ENCODE peak calls at places on chromosome 18, in four cellular contexts. One of them, this sample, is unnamed.

GRCh38 chr18:47745227-47745626 is 185.2 kb downstream of the SMAD2 start:
- DNase-seq in A549: no peak
- DNase-seq in K562: no peak
- DNase-seq in endothelial cell of umbilical vein: no peak
- DNase-seq in this sample: no peak

GRCh38 chr18:57437782-57438668 is 2.9 kb downstream of the ONECUT2 start:
- DNase-seq in A549: peak
- DNase-seq in K562: no peak
- DNase-seq in endothelial cell of umbilical vein: peak
- DNase-seq in this sample: peak

GRCh38 chr18:22778996-22779395 is 154.1 kb upstream of the RBBP8 start:
- DNase-seq in A549: no peak
- DNase-seq in K562: no peak
- DNase-seq in endothelial cell of umbilical vein: no peak
- DNase-seq in this sample: no peak

GRCh38 chr18:55500316-55501086 is 87.5 kb downstream of the TCF4 start:
- DNase-seq in A549: no peak
- DNase-seq in K562: no peak
- DNase-seq in endothelial cell of umbilical vein: peak
- DNase-seq in this sample: no peak

GRCh38 chr18:60064271-60064670 is 164.5 kb downstream of the PMAIP1 start:
- DNase-seq in A549: no peak
- DNase-seq in K562: no peak
- DNase-seq in endothelial cell of umbilical vein: no peak
- DNase-seq in this sample: no peak

GRCh38 chr18:77127769-77128671 is 4.6 kb downstream of the MBP start:
- DNase-seq in A549: no peak
- DNase-seq in K562: no peak
- DNase-seq in endothelial cell of umbilical vein: no peak
- DNase-seq in this sample: peak

GRCh38 chr18:14025306-14025940 is 106.8 kb downstream of the ZNF519 start:
- DNase-seq in A549: no peak
- DNase-seq in K562: no peak
- DNase-seq in endothelial cell of umbilical vein: no peak
- DNase-seq in this sample: no peak

GRCh38 chr18:69469444-69469919 is 68.8 kb downstream of the DOK6 start:
- DNase-seq in A549: peak
- DNase-seq in K562: peak
- DNase-seq in endothelial cell of umbilical vein: no peak
- DNase-seq in this sample: peak

GRCh38 chr18:60279394-60279793 is 93.2 kb downstream of the MC4R start:
- DNase-seq in A549: no peak
- DNase-seq in K562: no peak
- DNase-seq in endothelial cell of umbilical vein: no peak
- DNase-seq in this sample: no peak

GRCh38 chr18:36590621-36591580 is 237.9 kb downstream of the TPGS2 start:
- DNase-seq in A549: no peak
- DNase-seq in K562: no peak
- DNase-seq in endothelial cell of umbilical vein: no peak
- DNase-seq in this sample: no peak

GRCh38 chr18:9629709-9630108 is 15.3 kb upstream of the PPP4R1 start:
- DNase-seq in A549: no peak
- DNase-seq in K562: no peak
- DNase-seq in endothelial cell of umbilical vein: no peak
- DNase-seq in this sample: peak

GRCh38 chr18:63997606-63998005 is 27.7 kb downstream of the SERPINB8 start:
- DNase-seq in A549: no peak
- DNase-seq in K562: no peak
- DNase-seq in endothelial cell of umbilical vein: no peak
- DNase-seq in this sample: no peak

GRCh38 chr18:28961669-28962228 is 784.8 kb upstream of the CDH2 start:
- DNase-seq in A549: peak
- DNase-seq in K562: no peak
- DNase-seq in endothelial cell of umbilical vein: peak
- DNase-seq in this sample: peak
- TF ChIP-seq CTCF in A549: peak
- TF ChIP-seq CTCF in K562: peak
- TF ChIP-seq CTCF in endothelial cell of umbilical vein: peak
- TF ChIP-seq CTCF in this sample: peak

GRCh38 chr18:24397694-24398365 is at the start of gene OSBPL1A:
- DNase-seq in A549: peak
- DNase-seq in K562: peak
- DNase-seq in endothelial cell of umbilical vein: peak
- DNase-seq in this sample: peak
- TF ChIP-seq POLR2A in A549: peak
- TF ChIP-seq POLR2A in K562: no peak
- TF ChIP-seq POLR2A in endothelial cell of umbilical vein: peak
- TF ChIP-seq POLR2A in this sample: peak

GRCh38 chr18:35458677-35459441 is 38.9 kb downstream of the INO80C start:
- DNase-seq in A549: peak
- DNase-seq in K562: peak
- DNase-seq in endothelial cell of umbilical vein: peak
- DNase-seq in this sample: no peak

GRCh38 chr18:35463050-35463449 is 34.7 kb downstream of the INO80C start:
- DNase-seq in A549: no peak
- DNase-seq in K562: no peak
- DNase-seq in endothelial cell of umbilical vein: peak
- DNase-seq in this sample: no peak

GRCh38 chr18:35459997-35460396 is 37.8 kb downstream of the INO80C start:
- DNase-seq in A549: no peak
- DNase-seq in K562: no peak
- DNase-seq in endothelial cell of umbilical vein: no peak
- DNase-seq in this sample: no peak

GRCh38 chr18:35458271-35458670 is 39.5 kb downstream of the INO80C start:
- DNase-seq in A549: no peak
- DNase-seq in K562: no peak
- DNase-seq in endothelial cell of umbilical vein: no peak
- DNase-seq in this sample: no peak

GRCh38 chr18:35460719-35461118 is 37.0 kb downstream of the INO80C start:
- DNase-seq in A549: no peak
- DNase-seq in K562: no peak
- DNase-seq in endothelial cell of umbilical vein: peak
- DNase-seq in this sample: no peak
- TF ChIP-seq MYC in A549: no peak
- TF ChIP-seq MYC in K562: no peak
- TF ChIP-seq MYC in endothelial cell of umbilical vein: no peak
- TF ChIP-seq MYC in this sample: no peak

GRCh38 chr18:8522756-8523155 is 86.5 kb upstream of the RAB12 start:
- DNase-seq in A549: no peak
- DNase-seq in K562: no peak
- DNase-seq in endothelial cell of umbilical vein: no peak
- DNase-seq in this sample: no peak
- TF ChIP-seq CTCF in A549: no peak
- TF ChIP-seq CTCF in K562: no peak
- TF ChIP-seq CTCF in endothelial cell of umbilical vein: no peak
- TF ChIP-seq CTCF in this sample: no peak

DNA sequence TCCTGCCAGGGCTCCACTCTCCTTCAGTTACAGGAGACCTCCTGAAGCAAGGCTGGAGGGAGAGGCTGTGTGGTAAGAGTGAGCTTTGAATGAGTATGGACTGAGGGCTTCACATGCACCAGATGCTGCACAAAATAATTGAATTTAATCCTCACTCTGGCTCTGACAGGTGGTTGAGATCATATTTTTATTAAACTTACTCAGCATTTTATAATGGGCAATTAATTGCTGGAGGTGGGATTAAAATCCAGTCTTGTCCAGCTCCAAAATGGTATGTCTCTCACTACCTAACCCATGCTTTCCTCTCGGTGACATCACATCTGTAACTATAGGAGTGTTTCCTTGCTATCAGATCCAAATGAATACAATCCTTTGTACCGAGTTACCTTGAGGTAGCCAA is 66.2 kb upstream of the AQP4 start:
- DNase-seq in A549: no peak
- DNase-seq in K562: no peak
- DNase-seq in endothelial cell of umbilical vein: no peak
- DNase-seq in this sample: no peak
- TF ChIP-seq POLR2A in A549: no peak
- TF ChIP-seq POLR2A in K562: no peak
- TF ChIP-seq POLR2A in endothelial cell of umbilical vein: no peak
- TF ChIP-seq POLR2A in this sample: no peak

GRCh38 chr18:79006106-79006795 is 26.6 kb downstream of the SALL3 start:
- DNase-seq in A549: no peak
- DNase-seq in K562: no peak
- DNase-seq in endothelial cell of umbilical vein: no peak
- DNase-seq in this sample: no peak

GRCh38 chr18:79005653-79006052 is 26.0 kb downstream of the SALL3 start:
- DNase-seq in A549: no peak
- DNase-seq in K562: no peak
- DNase-seq in endothelial cell of umbilical vein: no peak
- DNase-seq in this sample: no peak

GRCh38 chr18:79010802-79011201 is 31.2 kb downstream of the SALL3 start:
- DNase-seq in A549: no peak
- DNase-seq in K562: no peak
- DNase-seq in endothelial cell of umbilical vein: no peak
- DNase-seq in this sample: no peak

GRCh38 chr18:79007440-79007839 is 27.8 kb downstream of the SALL3 start:
- DNase-seq in A549: no peak
- DNase-seq in K562: no peak
- DNase-seq in endothelial cell of umbilical vein: no peak
- DNase-seq in this sample: no peak

DNA sequence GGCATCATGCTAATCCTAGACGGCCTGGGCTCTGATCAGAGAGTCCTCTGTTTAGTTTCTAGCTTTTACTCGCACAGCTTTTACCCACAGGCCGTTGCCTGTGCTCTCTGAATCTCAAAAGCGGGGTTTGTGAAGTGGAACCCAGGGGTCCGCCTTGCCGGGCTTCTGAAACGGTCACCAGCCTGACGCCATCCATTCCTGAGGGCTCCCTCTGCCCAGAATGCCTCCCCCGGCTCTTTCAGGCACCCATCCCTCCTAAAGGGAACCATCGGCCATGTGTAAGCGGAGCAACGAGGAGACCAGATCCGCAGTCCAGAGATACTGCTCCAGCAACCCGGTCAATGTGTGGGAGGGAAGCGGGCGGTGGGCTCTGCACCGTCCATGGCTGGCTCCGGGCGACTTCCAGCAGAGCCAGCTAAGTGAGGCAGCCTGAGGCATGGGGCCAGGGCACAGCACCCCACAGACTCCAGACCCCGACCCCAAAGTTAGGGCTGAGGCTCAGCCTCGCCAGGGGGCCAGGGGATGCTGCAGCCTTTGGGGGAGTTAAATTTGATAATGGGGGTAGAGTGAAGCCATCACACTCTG is 28.8 kb downstream of the SALL3 start:
- DNase-seq in A549: no peak
- DNase-seq in K562: no peak
- DNase-seq in endothelial cell of umbilical vein: no peak
- DNase-seq in this sample: no peak
- TF ChIP-seq MYC in A549: no peak
- TF ChIP-seq MYC in K562: no peak
- TF ChIP-seq MYC in endothelial cell of umbilical vein: no peak
- TF ChIP-seq MYC in this sample: no peak

GRCh38 chr18:67845035-67845434 is 328.5 kb upstream of the DSEL start:
- DNase-seq in A549: no peak
- DNase-seq in K562: no peak
- DNase-seq in endothelial cell of umbilical vein: peak
- DNase-seq in this sample: no peak

GRCh38 chr18:67846422-67847098 is 330.0 kb upstream of the DSEL start:
- DNase-seq in A549: no peak
- DNase-seq in K562: no peak
- DNase-seq in endothelial cell of umbilical vein: no peak
- DNase-seq in this sample: no peak
- TF ChIP-seq CTCF in A549: no peak
- TF ChIP-seq CTCF in K562: no peak
- TF ChIP-seq CTCF in endothelial cell of umbilical vein: no peak
- TF ChIP-seq CTCF in this sample: no peak

GRCh38 chr18:44804033-44804432 is 123.3 kb downstream of the SETBP1 start:
- DNase-seq in A549: no peak
- DNase-seq in K562: no peak
- DNase-seq in endothelial cell of umbilical vein: no peak
- DNase-seq in this sample: no peak

GRCh38 chr18:44805176-44805575 is 124.5 kb downstream of the SETBP1 start:
- DNase-seq in A549: no peak
- DNase-seq in K562: no peak
- DNase-seq in endothelial cell of umbilical vein: no peak
- DNase-seq in this sample: no peak

GRCh38 chr18:44802508-44802907 is 121.8 kb downstream of the SETBP1 start:
- DNase-seq in A549: no peak
- DNase-seq in K562: no peak
- DNase-seq in endothelial cell of umbilical vein: no peak
- DNase-seq in this sample: no peak

GRCh38 chr18:44801796-44802195 is 121.1 kb downstream of the SETBP1 start:
- DNase-seq in A549: no peak
- DNase-seq in K562: no peak
- DNase-seq in endothelial cell of umbilical vein: no peak
- DNase-seq in this sample: no peak

DNA sequence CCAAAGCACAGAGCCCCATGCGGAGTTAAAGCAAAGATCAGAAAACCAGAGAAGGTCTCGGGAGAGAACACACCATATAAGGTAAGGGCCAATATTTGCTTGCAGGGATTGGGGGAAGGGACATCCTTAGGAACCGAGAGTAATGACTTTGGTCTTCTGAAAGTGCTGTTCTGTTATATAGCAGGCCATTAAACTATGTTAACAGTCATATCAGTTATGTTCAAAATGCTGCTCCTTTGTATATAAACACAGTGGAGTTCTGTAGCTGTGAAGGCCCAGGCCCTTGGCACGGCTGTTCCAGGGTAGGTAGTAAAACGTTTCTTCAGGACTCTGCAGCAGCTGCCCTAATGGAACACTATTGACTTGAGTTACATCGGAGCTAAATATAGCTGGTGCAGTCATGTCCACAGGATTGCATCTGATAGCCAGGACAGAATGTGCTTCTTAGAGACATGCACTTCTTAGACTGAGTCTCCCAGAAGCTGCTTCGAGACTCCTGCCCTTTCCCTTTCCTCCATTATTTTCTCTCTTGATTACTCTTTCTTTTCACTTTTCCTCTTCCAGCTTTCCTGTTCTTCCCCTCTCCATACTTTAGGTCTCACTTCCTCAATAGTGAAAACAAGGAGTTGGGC is 122.4 kb downstream of the SETBP1 start:
- DNase-seq in A549: no peak
- DNase-seq in K562: no peak
- DNase-seq in endothelial cell of umbilical vein: no peak
- DNase-seq in this sample: no peak
- TF ChIP-seq POLR2A in A549: no peak
- TF ChIP-seq POLR2A in K562: no peak
- TF ChIP-seq POLR2A in endothelial cell of umbilical vein: no peak
- TF ChIP-seq POLR2A in this sample: no peak

This sample was measured in NB4.